ENCODE peak calls at places on chromosomes 5 and 9, in six cellular contexts. J is GM12878, H is SK-N-SH, M is HepG2, X is H1, P is K562. K is an unnamed sample.

GRCh38 chr5:1901081-1901480 is 18.4 kb upstream of the IRX4 start:
- DNase-seq in J (no peak), H (no peak), M (no peak), X (no peak), P (no peak), K (no peak)

GRCh38 chr9:116837038-116837998 is 150.2 kb downstream of the TRIM32 start:
- DNase-seq in J (no peak), H (no peak), M (no peak), X (no peak), P (no peak), K (no peak)

GRCh38 chr5:131795879-131796792 is 681 bp downstream of the FNIP1 start:
- DNase-seq in J (no peak), H (peak), M (peak), X (peak), P (no peak), K (peak)

GRCh38 chr5:78779262-78779661 is 130.7 kb upstream of the LHFPL2 start:
- DNase-seq in J (no peak), H (no peak), M (no peak), X (no peak), P (no peak), K (no peak)

GRCh38 chr5:179731791-179732411 is 721 bp upstream of the MAML1 start:
- DNase-seq in J (peak), H (no peak), M (peak), X (peak), P (no peak), K (peak)

GRCh38 chr5:158543539-158544387 is 556.0 kb downstream of the EBF1 start:
- DNase-seq in J (no peak), H (no peak), M (no peak), X (no peak), P (no peak), K (no peak)

GRCh38 chr5:67774153-67774552 is 441.4 kb upstream of the PIK3R1 start:
- DNase-seq in J (no peak), H (no peak), M (peak), X (no peak), P (no peak), K (no peak)

GRCh38 chr5:122102825-122103224 is 24.8 kb upstream of the LOX start:
- DNase-seq in J (no peak), H (no peak), M (no peak), X (no peak), P (no peak), K (no peak)

GRCh38 chr9:104279535-104280215 is 185.6 kb downstream of the SMC2 start:
- DNase-seq in J (no peak), H (no peak), M (no peak), X (no peak), P (no peak), K (no peak)

GRCh38 chr9:95841377-95841776 is 34.1 kb upstream of the ERCC6L2 start:
- DNase-seq in J (no peak), H (no peak), M (no peak), X (no peak), P (no peak), K (no peak)

GRCh38 chr5:93580387-93581100 is 475 bp downstream of the NR2F1-AS1 start:
- DNase-seq in J (no peak), H (peak), M (no peak), X (no peak), P (no peak), K (no peak)

GRCh38 chr5:17314907-17315471 is 97.6 kb downstream of the BASP1 start:
- DNase-seq in J (peak), H (no peak), M (no peak), X (no peak), P (no peak), K (no peak)

GRCh38 chr9:126673689-126674364 is 60.1 kb downstream of the LMX1B start:
- DNase-seq in J (no peak), H (peak), M (peak), X (no peak), P (no peak), K (no peak)

GRCh38 chr5:172855597-172856292 is 21.7 kb downstream of the ERGIC1 start:
- DNase-seq in J (no peak), H (peak), M (no peak), X (no peak), P (no peak), K (no peak)

GRCh38 chr5:988316-988715 is 20.3 kb upstream of the NKD2 start:
- DNase-seq in J (no peak), H (no peak), M (no peak), X (no peak), P (no peak), K (no peak)

DNA sequence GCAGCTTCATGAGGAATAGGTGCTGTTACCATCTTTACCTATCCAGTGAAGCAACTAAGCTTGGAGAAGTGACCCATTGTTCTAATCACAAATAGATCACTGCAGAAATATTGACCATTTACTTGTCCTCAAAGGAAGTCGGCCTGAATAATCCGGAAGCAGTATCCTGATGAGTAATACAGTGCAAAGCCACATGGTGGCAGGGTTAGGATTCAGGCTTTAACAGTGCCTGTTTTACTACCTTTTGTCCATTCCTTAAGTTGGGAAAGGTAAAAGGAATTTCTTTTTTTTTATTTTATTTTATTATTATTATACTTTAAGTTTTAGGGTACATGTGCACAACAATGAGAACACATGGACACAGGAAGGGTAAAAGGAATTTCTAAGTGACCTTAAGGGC is 336.3 kb downstream of the KDM4C start:
- DNase-seq in J (no peak), H (peak), M (peak), X (no peak), P (no peak), K (no peak)
- TF ChIP-seq GABPA in J (no peak), H (no peak), M (no peak), X (no peak), P (no peak), K (no peak)

GRCh38 chr5:143370440-143370839 is 33.0 kb downstream of the NR3C1 start:
- DNase-seq in J (no peak), H (no peak), M (no peak), X (no peak), P (no peak), K (no peak)

GRCh38 chr5:143376195-143376772 is 27.2 kb downstream of the NR3C1 start:
- DNase-seq in J (no peak), H (no peak), M (no peak), X (no peak), P (no peak), K (no peak)

GRCh38 chr5:143374496-143375217 is 28.8 kb downstream of the NR3C1 start:
- DNase-seq in J (no peak), H (no peak), M (no peak), X (no peak), P (no peak), K (no peak)

GRCh38 chr5:143376911-143377838 is 26.3 kb downstream of the NR3C1 start:
- DNase-seq in J (no peak), H (no peak), M (no peak), X (no peak), P (no peak), K (no peak)

DNA sequence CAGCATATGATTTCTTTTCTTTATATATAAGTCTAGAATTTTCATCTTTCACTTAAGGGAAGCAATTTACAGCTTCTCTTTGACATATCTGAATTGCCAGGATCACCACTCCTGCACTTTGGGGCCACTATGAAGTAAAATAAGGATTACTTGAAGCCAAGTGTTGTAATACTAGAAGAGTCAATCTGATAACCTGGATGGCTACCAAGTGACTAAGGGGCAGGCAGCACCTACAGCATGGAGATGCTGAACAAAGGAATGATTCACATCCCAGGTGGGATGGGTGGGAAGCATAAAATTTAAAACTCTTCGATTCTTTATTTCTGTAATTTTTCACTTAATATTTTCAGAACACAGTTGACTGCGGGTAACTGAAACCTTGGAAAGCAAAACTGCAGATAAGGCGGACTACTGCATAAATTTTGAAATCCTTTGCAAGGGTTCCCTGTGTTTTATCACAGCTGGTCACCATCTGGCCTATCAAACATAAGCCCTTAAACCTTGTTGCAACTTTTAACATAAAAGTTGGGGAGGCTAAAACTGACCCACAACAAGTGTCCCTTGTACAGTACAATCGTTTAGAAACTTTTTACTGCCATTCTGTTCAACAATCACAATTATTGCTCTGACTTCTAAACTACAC is 31.2 kb downstream of the NR3C1 start:
- DNase-seq in J (no peak), H (no peak), M (no peak), X (no peak), P (no peak), K (no peak)
- TF ChIP-seq GABPA in J (no peak), H (no peak), M (no peak), X (no peak), P (no peak), K (no peak)

DNA sequence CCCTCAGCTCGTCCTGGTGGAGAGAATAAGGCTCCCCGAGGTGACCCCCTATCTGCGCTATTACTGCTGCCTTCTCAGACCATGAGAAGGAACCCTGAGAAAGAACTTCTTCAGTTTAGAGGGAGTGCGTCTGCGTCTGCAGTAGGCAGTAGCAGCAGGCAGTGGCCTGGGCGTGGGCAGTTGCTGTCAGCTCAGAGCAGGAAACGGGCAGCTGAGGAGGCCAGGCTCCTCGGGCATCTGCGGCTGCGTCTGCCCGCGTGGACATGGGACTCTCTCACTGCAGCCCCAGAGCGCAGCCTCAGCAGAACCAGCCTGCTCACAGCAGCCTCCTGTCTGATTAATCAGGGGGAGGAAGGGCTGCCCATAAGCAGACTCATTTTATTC is 49.8 kb upstream of the FCN1 start:
- DNase-seq in J (no peak), H (peak), M (no peak), X (no peak), P (no peak), K (no peak)
- TF ChIP-seq GABPA in J (no peak), H (no peak), M (no peak), X (no peak), P (no peak), K (no peak)

GRCh38 chr5:175531361-175531760 is 53.0 kb downstream of the SFXN1 start:
- DNase-seq in J (no peak), H (no peak), M (no peak), X (no peak), P (no peak), K (no peak)
- TF ChIP-seq GABPA in J (no peak), H (no peak), M (no peak), X (no peak), P (no peak), K (no peak)

DNA sequence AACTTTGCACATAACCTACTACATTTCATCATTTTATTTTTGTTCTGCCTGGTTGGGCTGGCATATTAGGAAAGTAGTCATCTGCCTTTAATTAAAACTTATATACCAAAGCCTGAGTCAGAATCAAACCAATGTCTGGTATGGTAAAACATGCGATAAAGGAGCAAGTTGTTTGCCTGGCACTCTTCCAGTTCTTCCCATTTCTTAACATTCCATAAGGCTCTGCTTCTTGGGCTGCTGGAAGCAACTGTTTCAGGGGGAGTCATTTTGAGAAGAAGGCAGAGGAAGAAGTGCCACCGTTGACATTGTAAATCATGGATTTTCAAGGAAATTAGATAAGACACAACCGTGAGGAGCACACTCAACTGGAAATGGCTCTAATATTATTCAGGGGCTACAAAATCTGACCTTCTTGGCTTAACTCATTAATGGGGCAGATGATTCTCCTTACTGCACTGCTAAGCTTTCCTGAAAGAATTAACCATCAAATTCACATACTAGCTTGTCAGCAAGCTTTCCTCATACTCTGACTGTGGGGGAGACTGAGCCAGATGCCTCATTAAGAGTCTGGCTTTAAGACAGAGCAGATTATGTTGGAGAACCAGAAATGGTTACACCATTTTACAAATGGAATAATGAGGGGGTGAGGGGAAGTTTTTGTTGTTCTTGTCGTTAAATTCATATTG is 391.0 kb downstream of the TMEM232 start:
- DNase-seq in J (no peak), H (no peak), M (no peak), X (no peak), P (no peak), K (no peak)
- TF ChIP-seq GABPA in J (no peak), H (no peak), M (no peak), X (no peak), P (no peak), K (no peak)

GRCh38 chr5:13695076-13695712 is 249.3 kb downstream of the DNAH5 start:
- DNase-seq in J (no peak), H (no peak), M (no peak), X (no peak), P (no peak), K (no peak)

DNA sequence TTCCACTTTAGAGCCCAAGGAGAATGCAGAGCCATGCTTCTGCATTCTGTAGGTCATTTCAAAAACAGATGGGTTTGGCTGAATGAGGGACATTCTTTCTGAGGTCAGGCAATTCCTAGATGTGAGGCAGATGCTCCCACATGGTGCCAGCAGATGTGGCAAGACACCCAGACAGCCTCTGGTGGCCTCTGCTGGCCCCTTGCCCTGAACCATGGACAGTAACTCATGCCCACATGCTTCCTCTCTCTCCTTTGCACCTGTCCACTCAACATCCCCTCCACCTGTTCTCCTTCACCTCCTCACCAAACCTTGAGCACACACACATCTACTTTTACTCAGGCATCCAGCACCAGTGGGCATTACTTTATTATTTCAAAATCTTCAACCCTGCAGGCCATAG is 252.3 kb downstream of the DNAH5 start:
- DNase-seq in J (no peak), H (no peak), M (no peak), X (no peak), P (no peak), K (no peak)
- TF ChIP-seq GABPA in J (no peak), H (no peak), M (no peak), X (no peak), P (no peak), K (no peak)

K was measured in HL-60.